ENCODE peak calls at places on chromosomes 7 and 10, in four cellular contexts. A is NAMALWA; H is NCI-H187 treated with DMSO at 0.1 percent for 48 hours; J is activated CD4-positive, alpha-beta T cell treated with anti-CD3 and anti-CD28 coated beads, Interleukin-2, amount 50 U/mL, for 24 hours. F is an unnamed sample.

GRCh38 chr7:68977709-68978108 is 620.6 kb upstream of the AUTS2 start:
- DNase-seq in A (no peak), H (no peak), J (no peak), F (no peak)

GRCh38 chr7:27551803-27552202 is 110.9 kb downstream of the HIBADH start:
- DNase-seq in A (no peak), H (no peak), J (no peak), F (no peak)

GRCh38 chr7:87140271-87140748 is 11.9 kb upstream of the DMTF1 start:
- DNase-seq in A (no peak), H (no peak), J (no peak), F (no peak)

GRCh38 chr10:104216631-104217030 is 15.5 kb downstream of the CFAP43 start:
- DNase-seq in A (no peak), H (no peak), J (no peak), F (no peak)

GRCh38 chr10:8042032-8042863 is 12.2 kb upstream of the GATA3 start:
- DNase-seq in A (no peak), H (no peak), J (no peak), F (no peak)

GRCh38 chr7:117322741-117323584 is at the start of gene WNT2:
- DNase-seq in A (no peak), H (no peak), J (no peak), F (peak)

GRCh38 chr7:81956520-81956919 is 186.7 kb upstream of the HGF start:
- DNase-seq in A (peak), H (no peak), J (no peak), F (peak)

GRCh38 chr7:21108182-21108581 is 319.7 kb upstream of the SP4 start:
- DNase-seq in A (no peak), H (no peak), J (no peak), F (no peak)

GRCh38 chr10:3848768-3849643 is 64.0 kb upstream of the KLF6 start:
- DNase-seq in A (no peak), H (no peak), J (peak), F (no peak)

GRCh38 chr7:125255793-125256192 is 326.2 kb upstream of the POT1 start:
- DNase-seq in A (no peak), H (no peak), J (no peak), F (no peak)

GRCh38 chr7:47611045-47611511 is 29.2 kb upstream of the TNS3 start:
- DNase-seq in A (no peak), H (no peak), J (no peak), F (no peak)

GRCh38 chr7:1369856-1370657 is 89.2 kb downstream of the MICALL2 start:
- DNase-seq in A (no peak), H (no peak), J (no peak), F (no peak)

GRCh38 chr7:93977551-93977950 is 26.6 kb downstream of the BET1 start:
- DNase-seq in A (no peak), H (no peak), J (no peak), F (no peak)

GRCh38 chr7:87188930-87189329 is 30.6 kb downstream of the TMEM243 start:
- DNase-seq in A (no peak), H (no peak), J (no peak), F (no peak)

GRCh38 chr10:13105184-13105583 is 5.2 kb downstream of the OPTN start:
- DNase-seq in A (no peak), H (no peak), J (no peak), F (peak)

GRCh38 chr7:23055582-23056178 is 41.8 kb upstream of the HYCC1 start:
- DNase-seq in A (peak), H (no peak), J (peak), F (peak)

GRCh38 chr7:135023622-135024021 is 37.3 kb downstream of the AGBL3 start:
- DNase-seq in A (no peak), H (no peak), J (no peak), F (no peak)

GRCh38 chr7:4040031-4040928 is 641.8 kb upstream of the FOXK1 start:
- DNase-seq in A (no peak), H (no peak), J (no peak), F (no peak)

GRCh38 chr7:148699024-148699771 is 495 bp downstream of the CUL1 start:
- DNase-seq in A (peak), H (no peak), J (peak), F (peak)

GRCh38 chr10:53744746-53745145 is 972.2 kb upstream of the MBL2 start:
- DNase-seq in A (no peak), H (no peak), J (no peak), F (no peak)

GRCh38 chr7:107692501-107692900 is 31.9 kb downstream of the SLC26A4 start:
- DNase-seq in A (no peak), H (no peak), J (no peak), F (no peak)

GRCh38 chr10:46234431-46235060 is 52.3 kb upstream of the ANTXRL start:
- DNase-seq in A (no peak), H (no peak), J (no peak), F (no peak)

GRCh38 chr10:118873080-118873737 is 118.4 kb upstream of the CACUL1 start:
- DNase-seq in A (no peak), H (no peak), J (no peak), F (no peak)

GRCh38 chr7:157542669-157543021 is 205.8 kb downstream of the DNAJB6 start:
- DNase-seq in A (no peak), H (no peak), J (no peak), F (no peak)

GRCh38 chr10:64201936-64202335 is 680.7 kb downstream of the REEP3 start:
- DNase-seq in A (no peak), H (no peak), J (no peak), F (no peak)

GRCh38 chr7:47661051-47661714 is 79.3 kb upstream of the TNS3 start:
- DNase-seq in A (no peak), H (no peak), J (no peak), F (no peak)